ENCODE peak calls at places on chromosomes 16 and 17, in six cellular contexts. B, Q, J, E, N and C are unnamed samples.
A peak's percentile ranks its signal among the peaks of the same experiment; 100 is the strongest.

GRCh38 chr16:297832-298231 is 14.9 kb downstream of the PDIA2 start:
- DNase-seq in B (no peak), Q (no peak), J (no peak), E (no peak), N (no peak), C (no peak)

GRCh38 chr16:46830417-46830901 is 521 bp downstream of the C16orf87 start:
- DNase-seq in B (peak; percentile 32), Q (no peak), J (peak; percentile 15), E (no peak), N (peak; percentile 4), C (peak; percentile 26)

GRCh38 chr17:74981979-74982662 is 5.3 kb upstream of the CDR2L start:
- DNase-seq in B (peak; percentile 80), Q (peak; percentile 73), J (peak; percentile 66), E (peak; percentile 39), N (peak; percentile 39), C (peak; percentile 88)

GRCh38 chr17:40074175-40074512 is 11.4 kb downstream of the THRA start:
- DNase-seq in B (no peak), Q (no peak), J (no peak), E (no peak), N (no peak), C (no peak)

GRCh38 chr16:81567987-81568748 is 123.6 kb downstream of the CMIP start:
- DNase-seq in B (no peak), Q (peak; percentile 86), J (peak; percentile 48), E (no peak), N (no peak), C (no peak)

GRCh38 chr17:77504652-77505459 is 364.1 kb downstream of the SEC14L1 start:
- DNase-seq in B (no peak), Q (no peak), J (no peak), E (no peak), N (no peak), C (no peak)

GRCh38 chr17:50605434-50605833 is 29.2 kb upstream of the ABCC3 start:
- DNase-seq in B (no peak), Q (no peak), J (no peak), E (no peak), N (no peak), C (no peak)

GRCh38 chr16:82506734-82507133 is 120.0 kb upstream of the CDH13 start:
- DNase-seq in B (no peak), Q (no peak), J (no peak), E (no peak), N (peak; percentile 23), C (no peak)

GRCh38 chr17:81365601-81366585 is 29.4 kb upstream of the BAHCC1 start:
- DNase-seq in B (peak; percentile 91), Q (no peak), J (no peak), E (no peak), N (peak; percentile 48), C (no peak)

GRCh38 chr16:75188832-75189477 is 18.0 kb downstream of the CTRB2 start:
- DNase-seq in B (no peak), Q (no peak), J (no peak), E (no peak), N (no peak), C (no peak)

GRCh38 chr17:28745052-28745776 is 1.4 kb downstream of the TRAF4 start:
- DNase-seq in B (peak; percentile 58), Q (no peak), J (no peak), E (no peak), N (peak; percentile 86), C (peak; percentile 58)

GRCh38 chr17:33511670-33512069 is 218.6 kb upstream of the ASIC2 start:
- DNase-seq in B (no peak), Q (no peak), J (no peak), E (no peak), N (no peak), C (no peak)

GRCh38 chr17:17367931-17368330 is 64.8 kb downstream of the NT5M start:
- DNase-seq in B (no peak), Q (no peak), J (no peak), E (no peak), N (no peak), C (no peak)

GRCh38 chr17:66373944-66374817 is 71.8 kb downstream of the PRKCA start:
- DNase-seq in B (peak; percentile 48), Q (no peak), J (peak; percentile 40), E (no peak), N (peak; percentile 88), C (no peak)

GRCh38 chr17:1709971-1710806 is at the start of gene TLCD2:
- DNase-seq in B (no peak), Q (peak; percentile 66), J (no peak), E (no peak), N (no peak), C (peak; percentile 75)

GRCh38 chr17:29177541-29177870 is 2.7 kb downstream of the MYO18A start:
- DNase-seq in B (no peak), Q (no peak), J (no peak), E (no peak), N (no peak), C (peak; percentile 41)

GRCh38 chr17:67439269-67439668 is 62.2 kb downstream of the PITPNC1 start:
- DNase-seq in B (no peak), Q (no peak), J (no peak), E (no peak), N (no peak), C (no peak)

GRCh38 chr16:2514333-2515179 is 804 bp downstream of the ATP6V0C start:
- DNase-seq in B (no peak), Q (no peak), J (no peak), E (no peak), N (no peak), C (no peak)

GRCh38 chr16:53714080-53715050 is 10.4 kb downstream of the FTO start:
- DNase-seq in B (peak; percentile 86), Q (no peak), J (no peak), E (no peak), N (no peak), C (no peak)

GRCh38 chr17:74332763-74333220 is 6.8 kb downstream of the KIF19 start:
- DNase-seq in B (peak; percentile 68), Q (no peak), J (no peak), E (no peak), N (peak; percentile 8), C (no peak)

GRCh38 chr17:4914009-4914408 is 11.1 kb upstream of the CHRNE start:
- DNase-seq in B (no peak), Q (no peak), J (no peak), E (no peak), N (no peak), C (no peak)

GRCh38 chr17:71342726-71343125 is 778.1 kb upstream of the SOX9 start:
- DNase-seq in B (no peak), Q (no peak), J (no peak), E (no peak), N (no peak), C (no peak)

GRCh38 chr16:10941127-10941933 is 938 bp downstream of the DEXI start:
- DNase-seq in B (no peak), Q (no peak), J (no peak), E (no peak), N (no peak), C (peak; percentile 33)

GRCh38 chr17:35345445-35345925 is 27.9 kb downstream of the SLFN11 start:
- DNase-seq in B (no peak), Q (no peak), J (no peak), E (no peak), N (no peak), C (no peak)

GRCh38 chr17:64546716-64547115 is 39.9 kb downstream of the CEP95 start:
- DNase-seq in B (no peak), Q (no peak), J (no peak), E (no peak), N (no peak), C (no peak)

GRCh38 chr17:41917957-41918391 is 777 bp downstream of the ACLY start:
- DNase-seq in B (peak; percentile 59), Q (no peak), J (peak; percentile 13), E (no peak), N (no peak), C (no peak)

GRCh38 chr17:66978514-66979061 is 14.1 kb downstream of the CACNG4 start:
- DNase-seq in B (no peak), Q (no peak), J (no peak), E (no peak), N (no peak), C (no peak)